ENCODE peak calls at places on chromosomes 13 and 19, in nine cellular contexts. One of them, this sample, is unnamed.
A peak's percentile ranks its signal among the peaks of the same experiment; 100 is the strongest.

GRCh38 chr19:36244066-36244465 is 29.2 kb downstream of the ZNF146 start:
- DNase-seq in mammary epithelial cell: no peak
- DNase-seq in left ventricle myocardium inferior: no peak
- DNase-seq in PC-3: no peak
- DNase-seq in HepG2: no peak
- DNase-seq in left lung: no peak
- DNase-seq in neural progenitor cell: no peak
- DNase-seq in right atrium auricular region: no peak
- DNase-seq in RWPE1: no peak
- DNase-seq in this sample: no peak

GRCh38 chr19:685457-685931 is 9.3 kb downstream of the FSTL3 start:
- DNase-seq in mammary epithelial cell: no peak
- DNase-seq in left ventricle myocardium inferior: no peak
- DNase-seq in PC-3: no peak
- DNase-seq in HepG2: no peak
- DNase-seq in left lung: no peak
- DNase-seq in neural progenitor cell: no peak
- DNase-seq in right atrium auricular region: no peak
- DNase-seq in RWPE1: no peak
- DNase-seq in this sample: no peak

GRCh38 chr19:18429717-18430416 is 8.1 kb downstream of the ISYNA1 start:
- DNase-seq in mammary epithelial cell: no peak
- DNase-seq in left ventricle myocardium inferior: no peak
- DNase-seq in PC-3: no peak
- DNase-seq in HepG2: no peak
- DNase-seq in left lung: no peak
- DNase-seq in neural progenitor cell: no peak
- DNase-seq in right atrium auricular region: no peak
- DNase-seq in RWPE1: no peak
- DNase-seq in this sample: no peak

GRCh38 chr19:35349614-35350521 is 2.2 kb downstream of the FFAR1 start:
- DNase-seq in mammary epithelial cell: no peak
- DNase-seq in left ventricle myocardium inferior: no peak
- DNase-seq in PC-3: no peak
- DNase-seq in HepG2: no peak
- DNase-seq in left lung: no peak
- DNase-seq in neural progenitor cell: no peak
- DNase-seq in right atrium auricular region: no peak
- DNase-seq in RWPE1: no peak
- DNase-seq in this sample: peak; percentile 56

GRCh38 chr13:94656766-94657165 is 55.1 kb downstream of the GPR180 start:
- DNase-seq in mammary epithelial cell: peak; percentile 82
- DNase-seq in left ventricle myocardium inferior: no peak
- DNase-seq in PC-3: peak; percentile 76
- DNase-seq in HepG2: no peak
- DNase-seq in left lung: no peak
- DNase-seq in neural progenitor cell: no peak
- DNase-seq in right atrium auricular region: no peak
- DNase-seq in RWPE1: peak; percentile 47
- DNase-seq in this sample: no peak

GRCh38 chr13:37886879-37887278 is 17.3 kb upstream of the TRPC4 start:
- DNase-seq in mammary epithelial cell: no peak
- DNase-seq in left ventricle myocardium inferior: no peak
- DNase-seq in PC-3: no peak
- DNase-seq in HepG2: no peak
- DNase-seq in left lung: no peak
- DNase-seq in neural progenitor cell: no peak
- DNase-seq in right atrium auricular region: no peak
- DNase-seq in RWPE1: no peak
- DNase-seq in this sample: no peak

GRCh38 chr19:49196527-49197240 is 39.1 kb downstream of the TRPM4 start:
- DNase-seq in mammary epithelial cell: no peak
- DNase-seq in left ventricle myocardium inferior: peak; percentile 59
- DNase-seq in PC-3: no peak
- DNase-seq in HepG2: no peak
- DNase-seq in left lung: no peak
- DNase-seq in neural progenitor cell: no peak
- DNase-seq in right atrium auricular region: no peak
- DNase-seq in RWPE1: no peak
- DNase-seq in this sample: no peak

GRCh38 chr13:75569576-75569975 is 20.0 kb downstream of the UCHL3 start:
- DNase-seq in mammary epithelial cell: no peak
- DNase-seq in left ventricle myocardium inferior: no peak
- DNase-seq in PC-3: no peak
- DNase-seq in HepG2: no peak
- DNase-seq in left lung: no peak
- DNase-seq in neural progenitor cell: no peak
- DNase-seq in right atrium auricular region: no peak
- DNase-seq in RWPE1: no peak
- DNase-seq in this sample: no peak

GRCh38 chr19:40933025-40933424 is 51.0 kb upstream of the CYP2A7 start:
- DNase-seq in mammary epithelial cell: no peak
- DNase-seq in left ventricle myocardium inferior: no peak
- DNase-seq in PC-3: peak; percentile 66
- DNase-seq in HepG2: no peak
- DNase-seq in left lung: no peak
- DNase-seq in neural progenitor cell: peak; percentile 35
- DNase-seq in right atrium auricular region: no peak
- DNase-seq in RWPE1: no peak
- DNase-seq in this sample: no peak

GRCh38 chr13:23455401-23456185 is 22.1 kb upstream of the SACS start:
- DNase-seq in mammary epithelial cell: peak; percentile 56
- DNase-seq in left ventricle myocardium inferior: no peak
- DNase-seq in PC-3: no peak
- DNase-seq in HepG2: no peak
- DNase-seq in left lung: no peak
- DNase-seq in neural progenitor cell: no peak
- DNase-seq in right atrium auricular region: no peak
- DNase-seq in RWPE1: no peak
- DNase-seq in this sample: no peak

GRCh38 chr13:106318941-106319411 is 216.5 kb downstream of the EFNB2 start:
- DNase-seq in mammary epithelial cell: peak; percentile 94
- DNase-seq in left ventricle myocardium inferior: no peak
- DNase-seq in PC-3: peak; percentile 84
- DNase-seq in HepG2: no peak
- DNase-seq in left lung: peak; percentile 62
- DNase-seq in neural progenitor cell: no peak
- DNase-seq in right atrium auricular region: no peak
- DNase-seq in RWPE1: peak; percentile 88
- DNase-seq in this sample: no peak

GRCh38 chr13:54573186-54573585 is 1544.6 kb downstream of the OLFM4 start:
- DNase-seq in mammary epithelial cell: no peak
- DNase-seq in left ventricle myocardium inferior: no peak
- DNase-seq in PC-3: no peak
- DNase-seq in HepG2: no peak
- DNase-seq in left lung: no peak
- DNase-seq in neural progenitor cell: no peak
- DNase-seq in right atrium auricular region: no peak
- DNase-seq in RWPE1: no peak
- DNase-seq in this sample: no peak

GRCh38 chr13:47594833-47595232 is 406.2 kb downstream of the SUCLA2 start:
- DNase-seq in mammary epithelial cell: peak; percentile 33
- DNase-seq in left ventricle myocardium inferior: no peak
- DNase-seq in PC-3: peak; percentile 37
- DNase-seq in HepG2: no peak
- DNase-seq in left lung: no peak
- DNase-seq in neural progenitor cell: peak; percentile 23
- DNase-seq in right atrium auricular region: no peak
- DNase-seq in RWPE1: no peak
- DNase-seq in this sample: no peak

GRCh38 chr19:50293263-50294004 is 35.7 kb downstream of the KCNC3 start:
- DNase-seq in mammary epithelial cell: no peak
- DNase-seq in left ventricle myocardium inferior: no peak
- DNase-seq in PC-3: no peak
- DNase-seq in HepG2: no peak
- DNase-seq in left lung: no peak
- DNase-seq in neural progenitor cell: no peak
- DNase-seq in right atrium auricular region: no peak
- DNase-seq in RWPE1: no peak
- DNase-seq in this sample: no peak

GRCh38 chr13:41064493-41064892 is 3.2 kb downstream of the WBP4 start:
- DNase-seq in mammary epithelial cell: peak; percentile 15
- DNase-seq in left ventricle myocardium inferior: no peak
- DNase-seq in PC-3: peak; percentile 68
- DNase-seq in HepG2: no peak
- DNase-seq in left lung: no peak
- DNase-seq in neural progenitor cell: no peak
- DNase-seq in right atrium auricular region: no peak
- DNase-seq in RWPE1: no peak
- DNase-seq in this sample: no peak

DNA sequence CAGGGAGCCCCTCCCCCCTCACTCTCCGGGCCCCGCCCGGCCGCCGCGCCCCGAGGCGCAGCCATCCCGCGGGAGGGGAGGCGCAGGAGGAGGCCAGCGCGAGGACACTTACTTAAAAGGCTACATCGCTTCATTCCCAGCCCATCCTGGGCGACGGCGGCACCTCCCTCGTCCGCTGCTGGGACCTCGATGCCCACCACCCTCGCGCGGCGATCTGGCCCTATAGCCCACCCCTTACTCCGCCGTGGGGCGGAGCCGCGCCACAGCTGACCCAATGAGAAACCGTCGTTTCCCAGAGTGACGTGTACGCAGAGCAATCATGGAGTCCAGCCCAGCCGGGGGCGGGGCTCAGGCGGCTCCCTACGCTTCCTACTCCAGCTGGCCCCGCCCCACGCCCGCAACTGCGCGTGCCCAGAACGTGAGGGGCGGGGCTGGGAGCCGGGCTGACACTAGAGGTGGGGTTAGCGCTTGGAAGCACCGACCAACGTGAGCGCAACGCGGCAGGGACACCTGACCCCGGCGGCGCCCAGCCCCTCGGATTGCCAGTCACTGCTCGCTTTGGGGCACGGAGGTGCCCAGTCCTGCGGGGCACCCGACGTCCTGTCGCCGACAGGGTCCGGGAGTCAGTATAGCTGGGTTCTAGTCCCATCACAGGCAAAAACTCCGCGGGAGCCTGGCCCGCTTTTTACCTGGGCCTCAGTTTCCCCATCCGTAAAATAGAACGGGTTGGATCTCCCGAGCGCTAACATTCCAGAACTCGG is at the start of gene ANKRD27:
- DNase-seq in mammary epithelial cell: peak; percentile 98
- DNase-seq in left ventricle myocardium inferior: peak; percentile 98
- DNase-seq in PC-3: peak; percentile 97
- DNase-seq in HepG2: peak; percentile 96
- DNase-seq in left lung: peak; percentile 97
- DNase-seq in neural progenitor cell: peak; percentile 99
- DNase-seq in right atrium auricular region: peak; percentile 98
- DNase-seq in RWPE1: peak; percentile 97
- DNase-seq in this sample: peak; percentile 99
- H3K27ac ChIP-seq in mammary epithelial cell: peak within 1 kb of the TSS; percentile 52
- H3K27ac ChIP-seq in left ventricle myocardium inferior: peak within 1 kb of the TSS; percentile 93
- H3K27ac ChIP-seq in PC-3: peak within 1 kb of the TSS; percentile 36
- H3K27ac ChIP-seq in HepG2: peak within 1 kb of the TSS; percentile 51
- H3K27ac ChIP-seq in left lung: peak within 1 kb of the TSS; percentile 76
- H3K27ac ChIP-seq in neural progenitor cell: no peak within 1 kb of the TSS
- H3K27ac ChIP-seq in right atrium auricular region: peak within 1 kb of the TSS; percentile 91
- H3K27ac ChIP-seq in RWPE1: peak within 1 kb of the TSS; percentile 84
- H3K27ac ChIP-seq in this sample: peak within 1 kb of the TSS; percentile 61

GRCh38 chr19:38699647-38700349 is 44.5 kb downstream of the CAPN12 start:
- DNase-seq in mammary epithelial cell: no peak
- DNase-seq in left ventricle myocardium inferior: no peak
- DNase-seq in PC-3: no peak
- DNase-seq in HepG2: no peak
- DNase-seq in left lung: no peak
- DNase-seq in neural progenitor cell: no peak
- DNase-seq in right atrium auricular region: no peak
- DNase-seq in RWPE1: no peak
- DNase-seq in this sample: no peak
- H3K27ac ChIP-seq in mammary epithelial cell: peak overlapping the region; percentile 99
- H3K27ac ChIP-seq in left ventricle myocardium inferior: peak overlapping the region; percentile 91
- H3K27ac ChIP-seq in PC-3: no peak overlapping the region
- H3K27ac ChIP-seq in HepG2: peak overlapping the region; percentile 99
- H3K27ac ChIP-seq in left lung: peak overlapping the region; percentile 57
- H3K27ac ChIP-seq in neural progenitor cell: no peak overlapping the region
- H3K27ac ChIP-seq in right atrium auricular region: peak overlapping the region; percentile 93
- H3K27ac ChIP-seq in RWPE1: peak overlapping the region; percentile 87
- H3K27ac ChIP-seq in this sample: peak overlapping the region; percentile 95

GRCh38 chr13:110359840-110360301 is 52.8 kb downstream of the COL4A2 start:
- DNase-seq in mammary epithelial cell: no peak
- DNase-seq in left ventricle myocardium inferior: no peak
- DNase-seq in PC-3: no peak
- DNase-seq in HepG2: no peak
- DNase-seq in left lung: no peak
- DNase-seq in neural progenitor cell: no peak
- DNase-seq in right atrium auricular region: no peak
- DNase-seq in RWPE1: no peak
- DNase-seq in this sample: peak; percentile 66
- H3K27ac ChIP-seq in mammary epithelial cell: no peak overlapping the region
- H3K27ac ChIP-seq in left ventricle myocardium inferior: peak overlapping the region; percentile 86
- H3K27ac ChIP-seq in PC-3: no peak overlapping the region
- H3K27ac ChIP-seq in HepG2: no peak overlapping the region
- H3K27ac ChIP-seq in left lung: no peak overlapping the region
- H3K27ac ChIP-seq in neural progenitor cell: no peak overlapping the region
- H3K27ac ChIP-seq in right atrium auricular region: peak overlapping the region; percentile 87
- H3K27ac ChIP-seq in RWPE1: no peak overlapping the region
- H3K27ac ChIP-seq in this sample: peak overlapping the region; percentile 92

GRCh38 chr13:101647760-101648159 is 195.3 kb downstream of the ITGBL1 start:
- DNase-seq in mammary epithelial cell: no peak
- DNase-seq in left ventricle myocardium inferior: no peak
- DNase-seq in PC-3: no peak
- DNase-seq in HepG2: no peak
- DNase-seq in left lung: no peak
- DNase-seq in neural progenitor cell: no peak
- DNase-seq in right atrium auricular region: no peak
- DNase-seq in RWPE1: no peak
- DNase-seq in this sample: no peak
- H3K27ac ChIP-seq in mammary epithelial cell: no peak overlapping the region
- H3K27ac ChIP-seq in left ventricle myocardium inferior: no peak overlapping the region
- H3K27ac ChIP-seq in PC-3: no peak overlapping the region
- H3K27ac ChIP-seq in HepG2: no peak overlapping the region
- H3K27ac ChIP-seq in left lung: no peak overlapping the region
- H3K27ac ChIP-seq in neural progenitor cell: no peak overlapping the region
- H3K27ac ChIP-seq in right atrium auricular region: no peak overlapping the region
- H3K27ac ChIP-seq in RWPE1: no peak overlapping the region
- H3K27ac ChIP-seq in this sample: no peak overlapping the region